ENCODE peak calls at places on chromosome 12, in four cellular contexts. K is HL-60, I is putamen, M is left cardiac atrium. V is an unnamed sample.
A peak's percentile ranks its signal among the peaks of the same experiment; 100 is the strongest.

GRCh38 chr12:24617471-24617870 is 331.4 kb downstream of the BCAT1 start:
- DNase-seq in K (no peak), M (no peak), I (no peak), V (no peak)

GRCh38 chr12:68538722-68539614 is 71.7 kb upstream of the RAP1B start:
- DNase-seq in I (no peak), K (peak; percentile 63), M (peak; percentile 84), V (no peak)

GRCh38 chr12:19477071-19477470 is 37.8 kb downstream of the AEBP2 start:
- DNase-seq in M (no peak), I (no peak), K (no peak), V (no peak)

GRCh38 chr12:98532687-98533304 is 17.4 kb downstream of the TMPO start:
- DNase-seq in K (peak; percentile 54), M (no peak), I (no peak), V (no peak)

GRCh38 chr12:27900920-27901879 is 71.3 kb downstream of the PTHLH start:
- DNase-seq in M (no peak), I (no peak), K (peak; percentile 18), V (no peak)

GRCh38 chr12:132797820-132798570 is 30.7 kb downstream of the GOLGA3 start:
- DNase-seq in M (no peak), I (no peak), K (no peak), V (no peak)

GRCh38 chr12:99020871-99021270 is 375.8 kb downstream of the APAF1 start:
- DNase-seq in K (no peak), I (no peak), M (no peak), V (no peak)

GRCh38 chr12:31002999-31003398 is 70.7 kb upstream of the DDX11 start:
- DNase-seq in M (no peak), I (no peak), K (no peak), V (no peak)

GRCh38 chr12:124036117-124037109 is 63.4 kb downstream of the ZNF664 start:
- DNase-seq in I (peak; percentile 53), K (peak; percentile 23), M (peak; percentile 43), V (peak; percentile 62)

GRCh38 chr12:55842681-55843429 is at the start of gene MMP19:
- DNase-seq in I (no peak), M (no peak), K (peak; percentile 59), V (no peak)

GRCh38 chr12:96015672-96016071 is 19.5 kb upstream of the HAL start:
- DNase-seq in M (no peak), K (no peak), I (no peak), V (no peak)

GRCh38 chr12:119440961-119441360 is 106.4 kb downstream of the CCDC60 start:
- DNase-seq in K (no peak), I (no peak), M (no peak), V (no peak)

GRCh38 chr12:93020225-93020997 is 91.3 kb upstream of the EEA1 start:
- DNase-seq in I (no peak), K (no peak), M (no peak), V (no peak)

GRCh38 chr12:94560416-94561221 is 89.7 kb downstream of the TMCC3 start:
- DNase-seq in M (no peak), K (no peak), I (peak; percentile 53), V (peak; percentile 61)

GRCh38 chr12:122851820-122852219 is 16.6 kb downstream of the HIP1R start:
- DNase-seq in I (no peak), M (no peak), K (no peak), V (no peak)

GRCh38 chr12:64824500-64825142 is at the start of gene TBC1D30:
- DNase-seq in I (peak; percentile 62), M (no peak), K (no peak), V (no peak)

GRCh38 chr12:50573271-50573670 is 68.5 kb downstream of the DIP2B start:
- DNase-seq in K (no peak), M (no peak), I (no peak), V (no peak)

GRCh38 chr12:78732481-78732880 is 132.1 kb upstream of the SYT1 start:
- DNase-seq in M (no peak), K (no peak), I (no peak), V (no peak)

GRCh38 chr12:90102957-90103652 is 394.5 kb upstream of the ATP2B1 start:
- DNase-seq in K (peak; percentile 23), M (no peak), I (no peak), V (no peak)

GRCh38 chr12:113088037-113088436 is 31.5 kb downstream of the DTX1 start:
- DNase-seq in I (no peak), K (no peak), M (no peak), V (no peak)

GRCh38 chr12:75657866-75658265 is 146.5 kb upstream of the KRR1 start:
- DNase-seq in M (no peak), K (no peak), I (no peak), V (no peak)

GRCh38 chr12:12267801-12268200 is 957 bp upstream of the LRP6 start:
- DNase-seq in K (no peak), M (no peak), I (no peak), V (no peak)

GRCh38 chr12:122893208-122894151 is 2.4 kb downstream of the VPS37B start:
- DNase-seq in M (no peak), I (no peak), K (no peak), V (no peak)

GRCh38 chr12:27537855-27538675 is 14.1 kb downstream of the PPFIBP1 start:
- DNase-seq in I (no peak), K (no peak), M (no peak), V (no peak)

GRCh38 chr12:52878507-52879393 is 26.1 kb downstream of the KRT8 start:
- DNase-seq in I (no peak), K (no peak), M (no peak), V (no peak)

GRCh38 chr12:57191410-57191809 is 25.2 kb upstream of the NXPH4 start:
- DNase-seq in M (no peak), I (no peak), K (no peak), V (no peak)

GRCh38 chr12:105331805-105332251 is 1.3 kb downstream of the C12orf75 start:
- DNase-seq in I (no peak), K (no peak), M (no peak), V (no peak)

GRCh38 chr12:39102474-39103209 is 197.3 kb upstream of the CPNE8 start:
- DNase-seq in I (no peak), K (no peak), M (no peak), V (no peak)

GRCh38 chr12:31485570-31485969 is 105.4 kb downstream of the DENND5B start:
- DNase-seq in I (no peak), M (no peak), K (no peak), V (no peak)

GRCh38 chr12:91926810-91927209 is 218.8 kb downstream of the BTG1 start:
- DNase-seq in M (no peak), I (no peak), K (no peak), V (no peak)

GRCh38 chr12:117151195-117152031 is 38.9 kb downstream of the FBXO21 start:
- DNase-seq in I (peak; percentile 45), K (peak; percentile 16), M (peak; percentile 82), V (peak; percentile 45)

GRCh38 chr12:104133861-104134260 is 4.1 kb downstream of the NFYB start:
- DNase-seq in I (no peak), K (no peak), M (no peak), V (no peak)

GRCh38 chr12:128268348-128268725 is 1.4 kb downstream of the TMEM132C start:
- DNase-seq in K (no peak), M (no peak), I (no peak), V (no peak)

GRCh38 chr12:96578526-96579125 is 89.2 kb downstream of the CFAP54 start:
- DNase-seq in M (no peak), K (peak; percentile 13), I (peak; percentile 25), V (peak; percentile 66)

V was measured in globus pallidus.